ENCODE peak calls at places on chromosomes 4 and X, in eight cellular contexts. One of them, this sample, is unnamed.

GRCh38 chrX:39318497-39319343 is 517.5 kb downstream of the MID1IP1 start:
- DNase-seq in naive thymus-derived CD4-positive, alpha-beta T cell: no peak
- DNase-seq in EH: no peak
- DNase-seq in OCI-LY7: no peak
- DNase-seq in HT1080: no peak
- DNase-seq in T-helper 1 cell: no peak
- DNase-seq in iris pigment epithelial cell: no peak
- DNase-seq in activated CD4-positive, alpha-beta T cell treated with anti-CD3 and anti-CD28 coated beads, Interleukin-2, amount 50 U/mL, for 1 hour: no peak
- DNase-seq in this sample: no peak

GRCh38 chr4:828641-829271 is 2.8 kb upstream of the CPLX1 start:
- DNase-seq in T-helper 1 cell: no peak
- DNase-seq in EH: peak; percentile 35
- DNase-seq in naive thymus-derived CD4-positive, alpha-beta T cell: no peak
- DNase-seq in OCI-LY7: no peak
- DNase-seq in HT1080: peak; percentile 38
- DNase-seq in activated CD4-positive, alpha-beta T cell treated with anti-CD3 and anti-CD28 coated beads, Interleukin-2, amount 50 U/mL, for 1 hour: no peak
- DNase-seq in iris pigment epithelial cell: no peak
- DNase-seq in this sample: peak; percentile 18

GRCh38 chr4:10524196-10524833 is 67.1 kb upstream of the ZNF518B start:
- DNase-seq in T-helper 1 cell: no peak
- DNase-seq in naive thymus-derived CD4-positive, alpha-beta T cell: no peak
- DNase-seq in HT1080: no peak
- DNase-seq in iris pigment epithelial cell: no peak
- DNase-seq in OCI-LY7: no peak
- DNase-seq in activated CD4-positive, alpha-beta T cell treated with anti-CD3 and anti-CD28 coated beads, Interleukin-2, amount 50 U/mL, for 1 hour: no peak
- DNase-seq in EH: no peak
- DNase-seq in this sample: no peak

GRCh38 chr4:75741027-75741426 is 16.6 kb downstream of the USO1 start:
- DNase-seq in activated CD4-positive, alpha-beta T cell treated with anti-CD3 and anti-CD28 coated beads, Interleukin-2, amount 50 U/mL, for 1 hour: no peak
- DNase-seq in iris pigment epithelial cell: peak; percentile 47
- DNase-seq in naive thymus-derived CD4-positive, alpha-beta T cell: no peak
- DNase-seq in EH: no peak
- DNase-seq in HT1080: no peak
- DNase-seq in OCI-LY7: no peak
- DNase-seq in T-helper 1 cell: no peak
- DNase-seq in this sample: no peak

GRCh38 chrX:154063234-154063633 is 34.3 kb downstream of the MECP2 start:
- DNase-seq in T-helper 1 cell: no peak
- DNase-seq in OCI-LY7: no peak
- DNase-seq in EH: no peak
- DNase-seq in HT1080: no peak
- DNase-seq in iris pigment epithelial cell: no peak
- DNase-seq in naive thymus-derived CD4-positive, alpha-beta T cell: no peak
- DNase-seq in activated CD4-positive, alpha-beta T cell treated with anti-CD3 and anti-CD28 coated beads, Interleukin-2, amount 50 U/mL, for 1 hour: no peak
- DNase-seq in this sample: no peak

GRCh38 chrX:41666251-41666650 is 22.5 kb upstream of the GPR34 start:
- DNase-seq in T-helper 1 cell: no peak
- DNase-seq in OCI-LY7: no peak
- DNase-seq in activated CD4-positive, alpha-beta T cell treated with anti-CD3 and anti-CD28 coated beads, Interleukin-2, amount 50 U/mL, for 1 hour: no peak
- DNase-seq in iris pigment epithelial cell: peak; percentile 63
- DNase-seq in EH: peak; percentile 25
- DNase-seq in HT1080: no peak
- DNase-seq in naive thymus-derived CD4-positive, alpha-beta T cell: no peak
- DNase-seq in this sample: no peak

GRCh38 chrX:153477458-153477857 is 7.1 kb upstream of the HAUS7 start:
- DNase-seq in activated CD4-positive, alpha-beta T cell treated with anti-CD3 and anti-CD28 coated beads, Interleukin-2, amount 50 U/mL, for 1 hour: no peak
- DNase-seq in naive thymus-derived CD4-positive, alpha-beta T cell: no peak
- DNase-seq in iris pigment epithelial cell: no peak
- DNase-seq in T-helper 1 cell: no peak
- DNase-seq in EH: peak; percentile 43
- DNase-seq in HT1080: no peak
- DNase-seq in OCI-LY7: no peak
- DNase-seq in this sample: no peak

GRCh38 chr4:8908206-8908893 is 36.7 kb upstream of the HMX1 start:
- DNase-seq in naive thymus-derived CD4-positive, alpha-beta T cell: peak; percentile 17
- DNase-seq in HT1080: no peak
- DNase-seq in T-helper 1 cell: no peak
- DNase-seq in activated CD4-positive, alpha-beta T cell treated with anti-CD3 and anti-CD28 coated beads, Interleukin-2, amount 50 U/mL, for 1 hour: no peak
- DNase-seq in OCI-LY7: no peak
- DNase-seq in iris pigment epithelial cell: no peak
- DNase-seq in EH: no peak
- DNase-seq in this sample: no peak

GRCh38 chr4:133856736-133857355 is 344.7 kb downstream of the PABPC4L start:
- DNase-seq in T-helper 1 cell: no peak
- DNase-seq in HT1080: no peak
- DNase-seq in naive thymus-derived CD4-positive, alpha-beta T cell: no peak
- DNase-seq in activated CD4-positive, alpha-beta T cell treated with anti-CD3 and anti-CD28 coated beads, Interleukin-2, amount 50 U/mL, for 1 hour: no peak
- DNase-seq in iris pigment epithelial cell: no peak
- DNase-seq in OCI-LY7: no peak
- DNase-seq in EH: peak; percentile 29
- DNase-seq in this sample: no peak

GRCh38 chrX:112197845-112198244 is 115.3 kb upstream of the TRPC5 start:
- DNase-seq in naive thymus-derived CD4-positive, alpha-beta T cell: no peak
- DNase-seq in activated CD4-positive, alpha-beta T cell treated with anti-CD3 and anti-CD28 coated beads, Interleukin-2, amount 50 U/mL, for 1 hour: no peak
- DNase-seq in iris pigment epithelial cell: no peak
- DNase-seq in EH: no peak
- DNase-seq in OCI-LY7: no peak
- DNase-seq in HT1080: no peak
- DNase-seq in T-helper 1 cell: no peak
- DNase-seq in this sample: no peak

GRCh38 chrX:53481093-53481492 is 46.9 kb upstream of the HSD17B10 start:
- DNase-seq in EH: peak; percentile 12
- DNase-seq in activated CD4-positive, alpha-beta T cell treated with anti-CD3 and anti-CD28 coated beads, Interleukin-2, amount 50 U/mL, for 1 hour: peak; percentile 1
- DNase-seq in HT1080: peak; percentile 6
- DNase-seq in T-helper 1 cell: no peak
- DNase-seq in naive thymus-derived CD4-positive, alpha-beta T cell: no peak
- DNase-seq in OCI-LY7: no peak
- DNase-seq in iris pigment epithelial cell: no peak
- DNase-seq in this sample: no peak

GRCh38 chrX:119236599-119237525 is 777 bp downstream of the PGRMC1 start:
- DNase-seq in OCI-LY7: peak; percentile 22
- DNase-seq in iris pigment epithelial cell: peak; percentile 67
- DNase-seq in EH: peak; percentile 71
- DNase-seq in T-helper 1 cell: peak; percentile 12
- DNase-seq in activated CD4-positive, alpha-beta T cell treated with anti-CD3 and anti-CD28 coated beads, Interleukin-2, amount 50 U/mL, for 1 hour: peak; percentile 13
- DNase-seq in HT1080: peak; percentile 41
- DNase-seq in naive thymus-derived CD4-positive, alpha-beta T cell: peak; percentile 47
- DNase-seq in this sample: peak; percentile 64

GRCh38 chrX:56107320-56107719 is 124.8 kb upstream of the KLF8 start:
- DNase-seq in EH: no peak
- DNase-seq in OCI-LY7: no peak
- DNase-seq in naive thymus-derived CD4-positive, alpha-beta T cell: no peak
- DNase-seq in activated CD4-positive, alpha-beta T cell treated with anti-CD3 and anti-CD28 coated beads, Interleukin-2, amount 50 U/mL, for 1 hour: no peak
- DNase-seq in iris pigment epithelial cell: no peak
- DNase-seq in HT1080: no peak
- DNase-seq in T-helper 1 cell: no peak
- DNase-seq in this sample: no peak

GRCh38 chrX:150833454-150834056 is 64.9 kb downstream of the CD99L2 start:
- DNase-seq in EH: no peak
- DNase-seq in HT1080: no peak
- DNase-seq in OCI-LY7: no peak
- DNase-seq in naive thymus-derived CD4-positive, alpha-beta T cell: no peak
- DNase-seq in activated CD4-positive, alpha-beta T cell treated with anti-CD3 and anti-CD28 coated beads, Interleukin-2, amount 50 U/mL, for 1 hour: no peak
- DNase-seq in T-helper 1 cell: no peak
- DNase-seq in iris pigment epithelial cell: peak; percentile 47
- DNase-seq in this sample: no peak

GRCh38 chrX:34341258-34341657 is 209.1 kb upstream of the FAM47A start:
- DNase-seq in HT1080: no peak
- DNase-seq in naive thymus-derived CD4-positive, alpha-beta T cell: no peak
- DNase-seq in OCI-LY7: no peak
- DNase-seq in T-helper 1 cell: no peak
- DNase-seq in activated CD4-positive, alpha-beta T cell treated with anti-CD3 and anti-CD28 coated beads, Interleukin-2, amount 50 U/mL, for 1 hour: no peak
- DNase-seq in EH: no peak
- DNase-seq in iris pigment epithelial cell: no peak
- DNase-seq in this sample: peak; percentile 2

GRCh38 chr4:90159193-90159592 is 32.0 kb downstream of the CCSER1 start:
- DNase-seq in HT1080: peak; percentile 50
- DNase-seq in OCI-LY7: no peak
- DNase-seq in activated CD4-positive, alpha-beta T cell treated with anti-CD3 and anti-CD28 coated beads, Interleukin-2, amount 50 U/mL, for 1 hour: no peak
- DNase-seq in T-helper 1 cell: no peak
- DNase-seq in naive thymus-derived CD4-positive, alpha-beta T cell: no peak
- DNase-seq in iris pigment epithelial cell: peak; percentile 24
- DNase-seq in EH: no peak
- DNase-seq in this sample: peak; percentile 85

GRCh38 chr4:101948951-101949350 is 158.4 kb downstream of the BANK1 start:
- DNase-seq in naive thymus-derived CD4-positive, alpha-beta T cell: no peak
- DNase-seq in HT1080: no peak
- DNase-seq in EH: no peak
- DNase-seq in OCI-LY7: no peak
- DNase-seq in activated CD4-positive, alpha-beta T cell treated with anti-CD3 and anti-CD28 coated beads, Interleukin-2, amount 50 U/mL, for 1 hour: no peak
- DNase-seq in iris pigment epithelial cell: no peak
- DNase-seq in T-helper 1 cell: no peak
- DNase-seq in this sample: no peak

GRCh38 chr4:38243385-38244053 is 283.3 kb downstream of the PTTG2 start:
- DNase-seq in iris pigment epithelial cell: peak; percentile 46
- DNase-seq in activated CD4-positive, alpha-beta T cell treated with anti-CD3 and anti-CD28 coated beads, Interleukin-2, amount 50 U/mL, for 1 hour: no peak
- DNase-seq in T-helper 1 cell: no peak
- DNase-seq in OCI-LY7: no peak
- DNase-seq in HT1080: no peak
- DNase-seq in EH: no peak
- DNase-seq in naive thymus-derived CD4-positive, alpha-beta T cell: no peak
- DNase-seq in this sample: no peak

GRCh38 chr4:11297627-11298026 is 131.1 kb downstream of the HS3ST1 start:
- DNase-seq in T-helper 1 cell: no peak
- DNase-seq in naive thymus-derived CD4-positive, alpha-beta T cell: no peak
- DNase-seq in iris pigment epithelial cell: no peak
- DNase-seq in activated CD4-positive, alpha-beta T cell treated with anti-CD3 and anti-CD28 coated beads, Interleukin-2, amount 50 U/mL, for 1 hour: no peak
- DNase-seq in HT1080: peak; percentile 26
- DNase-seq in OCI-LY7: no peak
- DNase-seq in EH: no peak
- DNase-seq in this sample: no peak

GRCh38 chr4:140762202-140762601 is 6.0 kb upstream of the TBC1D9 start:
- DNase-seq in HT1080: no peak
- DNase-seq in T-helper 1 cell: no peak
- DNase-seq in iris pigment epithelial cell: no peak
- DNase-seq in activated CD4-positive, alpha-beta T cell treated with anti-CD3 and anti-CD28 coated beads, Interleukin-2, amount 50 U/mL, for 1 hour: no peak
- DNase-seq in OCI-LY7: no peak
- DNase-seq in EH: no peak
- DNase-seq in naive thymus-derived CD4-positive, alpha-beta T cell: no peak
- DNase-seq in this sample: no peak

GRCh38 chr4:160235771-160236170 is 1132.9 kb downstream of the RAPGEF2 start:
- DNase-seq in T-helper 1 cell: no peak
- DNase-seq in iris pigment epithelial cell: no peak
- DNase-seq in EH: no peak
- DNase-seq in activated CD4-positive, alpha-beta T cell treated with anti-CD3 and anti-CD28 coated beads, Interleukin-2, amount 50 U/mL, for 1 hour: no peak
- DNase-seq in naive thymus-derived CD4-positive, alpha-beta T cell: no peak
- DNase-seq in OCI-LY7: no peak
- DNase-seq in HT1080: no peak
- DNase-seq in this sample: no peak

GRCh38 chr4:105189855-105190650 is 43.4 kb downstream of the TET2 start:
- DNase-seq in EH: no peak
- DNase-seq in HT1080: no peak
- DNase-seq in naive thymus-derived CD4-positive, alpha-beta T cell: no peak
- DNase-seq in T-helper 1 cell: no peak
- DNase-seq in iris pigment epithelial cell: no peak
- DNase-seq in activated CD4-positive, alpha-beta T cell treated with anti-CD3 and anti-CD28 coated beads, Interleukin-2, amount 50 U/mL, for 1 hour: no peak
- DNase-seq in OCI-LY7: no peak
- DNase-seq in this sample: no peak

GRCh38 chr4:118348886-118349285 is 3.9 kb downstream of the PRSS12 start:
- DNase-seq in HT1080: no peak
- DNase-seq in T-helper 1 cell: no peak
- DNase-seq in EH: no peak
- DNase-seq in OCI-LY7: no peak
- DNase-seq in activated CD4-positive, alpha-beta T cell treated with anti-CD3 and anti-CD28 coated beads, Interleukin-2, amount 50 U/mL, for 1 hour: no peak
- DNase-seq in naive thymus-derived CD4-positive, alpha-beta T cell: no peak
- DNase-seq in iris pigment epithelial cell: no peak
- DNase-seq in this sample: no peak

GRCh38 chr4:185039508-185040273 is 21.4 kb downstream of the HELT start:
- DNase-seq in EH: peak; percentile 69
- DNase-seq in T-helper 1 cell: peak; percentile 15
- DNase-seq in iris pigment epithelial cell: peak; percentile 66
- DNase-seq in HT1080: peak; percentile 59
- DNase-seq in naive thymus-derived CD4-positive, alpha-beta T cell: no peak
- DNase-seq in OCI-LY7: peak; percentile 80
- DNase-seq in activated CD4-positive, alpha-beta T cell treated with anti-CD3 and anti-CD28 coated beads, Interleukin-2, amount 50 U/mL, for 1 hour: peak; percentile 26
- DNase-seq in this sample: peak; percentile 65

GRCh38 chrX:149825424-149825823 is 43.7 kb downstream of the MAGEA9 start:
- DNase-seq in naive thymus-derived CD4-positive, alpha-beta T cell: peak; percentile 37
- DNase-seq in EH: peak; percentile 24
- DNase-seq in activated CD4-positive, alpha-beta T cell treated with anti-CD3 and anti-CD28 coated beads, Interleukin-2, amount 50 U/mL, for 1 hour: peak; percentile 42
- DNase-seq in HT1080: no peak
- DNase-seq in OCI-LY7: peak; percentile 21
- DNase-seq in iris pigment epithelial cell: no peak
- DNase-seq in T-helper 1 cell: peak; percentile 5
- DNase-seq in this sample: peak; percentile 26

GRCh38 chr4:101818362-101818761 is 27.8 kb downstream of the BANK1 start:
- DNase-seq in EH: peak; percentile 74
- DNase-seq in activated CD4-positive, alpha-beta T cell treated with anti-CD3 and anti-CD28 coated beads, Interleukin-2, amount 50 U/mL, for 1 hour: no peak
- DNase-seq in HT1080: peak; percentile 52
- DNase-seq in T-helper 1 cell: no peak
- DNase-seq in naive thymus-derived CD4-positive, alpha-beta T cell: no peak
- DNase-seq in OCI-LY7: no peak
- DNase-seq in iris pigment epithelial cell: peak; percentile 54
- DNase-seq in this sample: peak; percentile 51

GRCh38 chr4:165635261-165635838 is 237.7 kb upstream of the TLL1 start:
- DNase-seq in T-helper 1 cell: no peak
- DNase-seq in HT1080: no peak
- DNase-seq in iris pigment epithelial cell: no peak
- DNase-seq in OCI-LY7: no peak
- DNase-seq in EH: no peak
- DNase-seq in naive thymus-derived CD4-positive, alpha-beta T cell: no peak
- DNase-seq in activated CD4-positive, alpha-beta T cell treated with anti-CD3 and anti-CD28 coated beads, Interleukin-2, amount 50 U/mL, for 1 hour: no peak
- DNase-seq in this sample: no peak

GRCh38 chr4:75555294-75556164 is at the start of gene ODAPH:
- DNase-seq in EH: peak; percentile 36
- DNase-seq in T-helper 1 cell: no peak
- DNase-seq in HT1080: peak; percentile 93
- DNase-seq in activated CD4-positive, alpha-beta T cell treated with anti-CD3 and anti-CD28 coated beads, Interleukin-2, amount 50 U/mL, for 1 hour: no peak
- DNase-seq in iris pigment epithelial cell: peak; percentile 87
- DNase-seq in naive thymus-derived CD4-positive, alpha-beta T cell: no peak
- DNase-seq in OCI-LY7: no peak
- DNase-seq in this sample: peak; percentile 96

GRCh38 chr4:102427599-102427998 is 73.6 kb upstream of the NFKB1 start:
- DNase-seq in OCI-LY7: no peak
- DNase-seq in activated CD4-positive, alpha-beta T cell treated with anti-CD3 and anti-CD28 coated beads, Interleukin-2, amount 50 U/mL, for 1 hour: no peak
- DNase-seq in T-helper 1 cell: no peak
- DNase-seq in EH: no peak
- DNase-seq in HT1080: no peak
- DNase-seq in naive thymus-derived CD4-positive, alpha-beta T cell: no peak
- DNase-seq in iris pigment epithelial cell: no peak
- DNase-seq in this sample: no peak

GRCh38 chrX:84441143-84441542 is 61.1 kb downstream of the HDX start:
- DNase-seq in naive thymus-derived CD4-positive, alpha-beta T cell: no peak
- DNase-seq in activated CD4-positive, alpha-beta T cell treated with anti-CD3 and anti-CD28 coated beads, Interleukin-2, amount 50 U/mL, for 1 hour: no peak
- DNase-seq in T-helper 1 cell: no peak
- DNase-seq in HT1080: peak; percentile 4
- DNase-seq in EH: peak; percentile 8
- DNase-seq in iris pigment epithelial cell: peak; percentile 11
- DNase-seq in OCI-LY7: no peak
- DNase-seq in this sample: no peak

GRCh38 chr4:139509727-139510410 is 46.1 kb downstream of the SETD7 start:
- DNase-seq in iris pigment epithelial cell: peak; percentile 16
- DNase-seq in T-helper 1 cell: no peak
- DNase-seq in activated CD4-positive, alpha-beta T cell treated with anti-CD3 and anti-CD28 coated beads, Interleukin-2, amount 50 U/mL, for 1 hour: no peak
- DNase-seq in EH: peak; percentile 32
- DNase-seq in OCI-LY7: peak; percentile 28
- DNase-seq in HT1080: no peak
- DNase-seq in naive thymus-derived CD4-positive, alpha-beta T cell: no peak
- DNase-seq in this sample: no peak

GRCh38 chr4:142473218-142473959 is 372.7 kb downstream of the INPP4B start:
- DNase-seq in EH: no peak
- DNase-seq in HT1080: peak; percentile 5
- DNase-seq in iris pigment epithelial cell: no peak
- DNase-seq in naive thymus-derived CD4-positive, alpha-beta T cell: no peak
- DNase-seq in activated CD4-positive, alpha-beta T cell treated with anti-CD3 and anti-CD28 coated beads, Interleukin-2, amount 50 U/mL, for 1 hour: no peak
- DNase-seq in OCI-LY7: no peak
- DNase-seq in T-helper 1 cell: no peak
- DNase-seq in this sample: peak; percentile 90

GRCh38 chr4:124061413-124061812 is 651.1 kb downstream of the ANKRD50 start:
- DNase-seq in EH: peak; percentile 65
- DNase-seq in T-helper 1 cell: no peak
- DNase-seq in activated CD4-positive, alpha-beta T cell treated with anti-CD3 and anti-CD28 coated beads, Interleukin-2, amount 50 U/mL, for 1 hour: no peak
- DNase-seq in HT1080: peak; percentile 24
- DNase-seq in naive thymus-derived CD4-positive, alpha-beta T cell: no peak
- DNase-seq in OCI-LY7: no peak
- DNase-seq in iris pigment epithelial cell: peak; percentile 84
- DNase-seq in this sample: no peak

GRCh38 chr4:89915151-89915550 is 20.5 kb downstream of the MMRN1 start:
- DNase-seq in iris pigment epithelial cell: no peak
- DNase-seq in EH: no peak
- DNase-seq in naive thymus-derived CD4-positive, alpha-beta T cell: no peak
- DNase-seq in activated CD4-positive, alpha-beta T cell treated with anti-CD3 and anti-CD28 coated beads, Interleukin-2, amount 50 U/mL, for 1 hour: no peak
- DNase-seq in HT1080: no peak
- DNase-seq in T-helper 1 cell: no peak
- DNase-seq in OCI-LY7: no peak
- DNase-seq in this sample: no peak